ENCODE peak calls at places on chromosome 4, in five cellular contexts. One of them, this sample, is unnamed.

GRCh38 chr4:91025240-91026173 is 898.3 kb downstream of the CCSER1 start:
- DNase-seq in BJ: no peak
- DNase-seq in T-helper 2 cell: no peak
- DNase-seq in AG20443: no peak
- DNase-seq in stimulated activated naive B cell treated with anti-CD40 and anti-IgM and Interleukin-4, amounts not matched to agents 10 μg/mL and 1 μg/mL and 100 μg/mL, for 72 hours: no peak
- DNase-seq in this sample: no peak

GRCh38 chr4:182895791-182896292 is 21.3 kb downstream of the DCTD start:
- DNase-seq in T-helper 2 cell: no peak
- DNase-seq in BJ: no peak
- DNase-seq in AG20443: no peak
- DNase-seq in stimulated activated naive B cell treated with anti-CD40 and anti-IgM and Interleukin-4, amounts not matched to agents 10 μg/mL and 1 μg/mL and 100 μg/mL, for 72 hours: no peak
- DNase-seq in this sample: no peak

GRCh38 chr4:5800496-5800895 is 89.5 kb downstream of the EVC start:
- DNase-seq in stimulated activated naive B cell treated with anti-CD40 and anti-IgM and Interleukin-4, amounts not matched to agents 10 μg/mL and 1 μg/mL and 100 μg/mL, for 72 hours: no peak
- DNase-seq in AG20443: no peak
- DNase-seq in T-helper 2 cell: no peak
- DNase-seq in BJ: no peak
- DNase-seq in this sample: no peak

GRCh38 chr4:87506974-87507701 is 22.0 kb downstream of the SPARCL1 start:
- DNase-seq in AG20443: peak
- DNase-seq in T-helper 2 cell: no peak
- DNase-seq in BJ: peak
- DNase-seq in stimulated activated naive B cell treated with anti-CD40 and anti-IgM and Interleukin-4, amounts not matched to agents 10 μg/mL and 1 μg/mL and 100 μg/mL, for 72 hours: no peak
- DNase-seq in this sample: no peak

GRCh38 chr4:170040031-170040680 is 14.0 kb upstream of the MFAP3L start:
- DNase-seq in AG20443: no peak
- DNase-seq in T-helper 2 cell: no peak
- DNase-seq in BJ: no peak
- DNase-seq in stimulated activated naive B cell treated with anti-CD40 and anti-IgM and Interleukin-4, amounts not matched to agents 10 μg/mL and 1 μg/mL and 100 μg/mL, for 72 hours: no peak
- DNase-seq in this sample: no peak

GRCh38 chr4:54082168-54082567 is 17.8 kb upstream of the CHIC2 start:
- DNase-seq in stimulated activated naive B cell treated with anti-CD40 and anti-IgM and Interleukin-4, amounts not matched to agents 10 μg/mL and 1 μg/mL and 100 μg/mL, for 72 hours: no peak
- DNase-seq in T-helper 2 cell: no peak
- DNase-seq in AG20443: peak
- DNase-seq in BJ: peak
- DNase-seq in this sample: peak

GRCh38 chr4:118335316-118335715 is 17.5 kb downstream of the PRSS12 start:
- DNase-seq in T-helper 2 cell: no peak
- DNase-seq in stimulated activated naive B cell treated with anti-CD40 and anti-IgM and Interleukin-4, amounts not matched to agents 10 μg/mL and 1 μg/mL and 100 μg/mL, for 72 hours: no peak
- DNase-seq in BJ: no peak
- DNase-seq in AG20443: peak
- DNase-seq in this sample: no peak

GRCh38 chr4:129350800-129351199 is 254.8 kb downstream of the C4orf33 start:
- DNase-seq in BJ: no peak
- DNase-seq in T-helper 2 cell: no peak
- DNase-seq in stimulated activated naive B cell treated with anti-CD40 and anti-IgM and Interleukin-4, amounts not matched to agents 10 μg/mL and 1 μg/mL and 100 μg/mL, for 72 hours: no peak
- DNase-seq in AG20443: no peak
- DNase-seq in this sample: no peak

GRCh38 chr4:77232653-77233052 is 75.6 kb downstream of the CCNG2 start:
- DNase-seq in stimulated activated naive B cell treated with anti-CD40 and anti-IgM and Interleukin-4, amounts not matched to agents 10 μg/mL and 1 μg/mL and 100 μg/mL, for 72 hours: no peak
- DNase-seq in BJ: no peak
- DNase-seq in AG20443: no peak
- DNase-seq in T-helper 2 cell: no peak
- DNase-seq in this sample: no peak

GRCh38 chr4:110484767-110485166 is 8.8 kb downstream of the ENPEP start:
- DNase-seq in BJ: peak
- DNase-seq in stimulated activated naive B cell treated with anti-CD40 and anti-IgM and Interleukin-4, amounts not matched to agents 10 μg/mL and 1 μg/mL and 100 μg/mL, for 72 hours: no peak
- DNase-seq in AG20443: peak
- DNase-seq in T-helper 2 cell: no peak
- DNase-seq in this sample: peak

GRCh38 chr4:13908455-13908854 is 280.9 kb upstream of the BOD1L1 start:
- DNase-seq in BJ: no peak
- DNase-seq in T-helper 2 cell: no peak
- DNase-seq in AG20443: no peak
- DNase-seq in stimulated activated naive B cell treated with anti-CD40 and anti-IgM and Interleukin-4, amounts not matched to agents 10 μg/mL and 1 μg/mL and 100 μg/mL, for 72 hours: no peak
- DNase-seq in this sample: no peak

GRCh38 chr4:139735381-139736256 is 70.0 kb downstream of the MGST2 start:
- DNase-seq in stimulated activated naive B cell treated with anti-CD40 and anti-IgM and Interleukin-4, amounts not matched to agents 10 μg/mL and 1 μg/mL and 100 μg/mL, for 72 hours: peak
- DNase-seq in T-helper 2 cell: no peak
- DNase-seq in AG20443: peak
- DNase-seq in BJ: no peak
- DNase-seq in this sample: no peak

GRCh38 chr4:2800691-2801596 is 8.1 kb downstream of the SH3BP2 start:
- DNase-seq in BJ: no peak
- DNase-seq in stimulated activated naive B cell treated with anti-CD40 and anti-IgM and Interleukin-4, amounts not matched to agents 10 μg/mL and 1 μg/mL and 100 μg/mL, for 72 hours: peak
- DNase-seq in AG20443: peak
- DNase-seq in T-helper 2 cell: no peak
- DNase-seq in this sample: peak

GRCh38 chr4:128866691-128867090 is 57.2 kb downstream of the JADE1 start:
- DNase-seq in stimulated activated naive B cell treated with anti-CD40 and anti-IgM and Interleukin-4, amounts not matched to agents 10 μg/mL and 1 μg/mL and 100 μg/mL, for 72 hours: no peak
- DNase-seq in AG20443: no peak
- DNase-seq in BJ: no peak
- DNase-seq in T-helper 2 cell: no peak
- DNase-seq in this sample: no peak

GRCh38 chr4:87543835-87544461 is 14.8 kb upstream of the SPARCL1 start:
- DNase-seq in AG20443: peak
- DNase-seq in stimulated activated naive B cell treated with anti-CD40 and anti-IgM and Interleukin-4, amounts not matched to agents 10 μg/mL and 1 μg/mL and 100 μg/mL, for 72 hours: no peak
- DNase-seq in T-helper 2 cell: no peak
- DNase-seq in BJ: no peak
- DNase-seq in this sample: no peak

GRCh38 chr4:184320630-184321029 is 103.0 kb upstream of the ENPP6 start:
- DNase-seq in T-helper 2 cell: no peak
- DNase-seq in BJ: no peak
- DNase-seq in stimulated activated naive B cell treated with anti-CD40 and anti-IgM and Interleukin-4, amounts not matched to agents 10 μg/mL and 1 μg/mL and 100 μg/mL, for 72 hours: no peak
- DNase-seq in AG20443: no peak
- DNase-seq in this sample: no peak

GRCh38 chr4:101345596-101346311 is 1.6 kb downstream of the PPP3CA start:
- DNase-seq in AG20443: peak
- DNase-seq in stimulated activated naive B cell treated with anti-CD40 and anti-IgM and Interleukin-4, amounts not matched to agents 10 μg/mL and 1 μg/mL and 100 μg/mL, for 72 hours: peak
- DNase-seq in BJ: no peak
- DNase-seq in T-helper 2 cell: peak
- DNase-seq in this sample: peak

GRCh38 chr4:54773022-54773421 is 115.3 kb downstream of the KIT start:
- DNase-seq in BJ: no peak
- DNase-seq in AG20443: no peak
- DNase-seq in T-helper 2 cell: no peak
- DNase-seq in stimulated activated naive B cell treated with anti-CD40 and anti-IgM and Interleukin-4, amounts not matched to agents 10 μg/mL and 1 μg/mL and 100 μg/mL, for 72 hours: no peak
- DNase-seq in this sample: no peak

GRCh38 chr4:55838356-55838755 is 15.1 kb upstream of the EXOC1 start:
- DNase-seq in stimulated activated naive B cell treated with anti-CD40 and anti-IgM and Interleukin-4, amounts not matched to agents 10 μg/mL and 1 μg/mL and 100 μg/mL, for 72 hours: no peak
- DNase-seq in BJ: no peak
- DNase-seq in AG20443: no peak
- DNase-seq in T-helper 2 cell: no peak
- DNase-seq in this sample: no peak

This sample was measured in T1000.